ENCODE peak calls at places on chromosomes 7 and 10, in six cellular contexts. T is endodermal cell, R is astrocyte of the spinal cord, Z is suprapubic skin, S is foreskin fibroblast, Y is AG04450. F is an unnamed sample.

GRCh38 chr7:128419262-128419661 is 9.5 kb upstream of the IMPDH1 start:
- DNase-seq in Z (no peak), S (no peak), R (no peak), Y (no peak), T (no peak), F (no peak)

GRCh38 chr7:26153823-26154783 is 2.1 kb downstream of the NFE2L3 start:
- DNase-seq in S (peak), R (peak), T (peak), Z (no peak), Y (no peak), F (no peak)

GRCh38 chr7:122307228-122307619 is 2.7 kb upstream of the FEZF1 start:
- DNase-seq in Z (no peak), T (peak), S (no peak), R (no peak), Y (no peak), F (no peak)

GRCh38 chr7:2013381-2014311 is 219.1 kb downstream of the MAD1L1 start:
- DNase-seq in S (no peak), Y (no peak), R (no peak), Z (peak), T (no peak), F (peak)

GRCh38 chr7:44962483-44963251 is 16.1 kb downstream of the MYO1G start:
- DNase-seq in T (peak), Z (peak), Y (no peak), S (peak), R (no peak), F (no peak)

GRCh38 chr7:20647908-20648776 is 32.7 kb downstream of the ABCB5 start:
- DNase-seq in T (peak), S (peak), Z (no peak), R (peak), Y (no peak), F (no peak)

GRCh38 chr7:36781011-36781738 is 56.9 kb upstream of the AOAH start:
- DNase-seq in T (no peak), Y (no peak), R (no peak), S (no peak), Z (no peak), F (no peak)

GRCh38 chr7:130084037-130084875 is 13.9 kb downstream of the KLHDC10 start:
- DNase-seq in S (peak), T (no peak), Y (no peak), R (no peak), Z (no peak), F (no peak)

GRCh38 chr7:151930695-151931094 is 25.6 kb upstream of the GALNTL5 start:
- DNase-seq in Y (no peak), T (no peak), Z (no peak), S (no peak), R (no peak), F (no peak)

GRCh38 chr10:94439275-94439861 is 37.0 kb downstream of the TBC1D12 start:
- DNase-seq in T (peak), Z (no peak), Y (no peak), R (peak), S (peak), F (peak)

GRCh38 chr7:121079425-121080169 is 91.1 kb downstream of the CPED1 start:
- DNase-seq in T (no peak), R (peak), Z (no peak), S (peak), Y (no peak), F (peak)

GRCh38 chr10:121368347-121369025 is 229.8 kb downstream of the FGFR2 start:
- DNase-seq in T (no peak), S (no peak), Z (no peak), Y (no peak), R (no peak), F (no peak)

GRCh38 chr7:11193131-11193867 is 219.6 kb downstream of the PHF14 start:
- DNase-seq in S (peak), T (peak), Y (no peak), R (peak), Z (no peak), F (peak)

GRCh38 chr10:42801135-42801534 is 18.5 kb downstream of the BMS1 start:
- DNase-seq in T (no peak), S (peak), Y (no peak), R (no peak), Z (no peak), F (no peak)

GRCh38 chr10:125868372-125868975 is 12.6 kb downstream of the DHX32 start:
- DNase-seq in T (peak), S (peak), Z (no peak), Y (peak), R (peak), F (no peak)

GRCh38 chr10:131474426-131474825 is 162.9 kb upstream of the TCERG1L start:
- DNase-seq in S (no peak), R (no peak), Z (no peak), T (no peak), Y (no peak), F (no peak)

GRCh38 chr7:80284848-80285247 is 150.2 kb downstream of the GNAI1 start:
- DNase-seq in S (peak), T (no peak), R (peak), Y (peak), Z (no peak), F (no peak)

GRCh38 chr7:39624935-39625694 is 1.7 kb downstream of the RALA start:
- DNase-seq in Z (no peak), Y (no peak), T (no peak), S (peak), R (no peak), F (no peak)

GRCh38 chr10:15344256-15344875 is 26.7 kb downstream of the FAM171A1 start:
- DNase-seq in Z (no peak), R (no peak), T (no peak), Y (no peak), S (no peak), F (no peak)

GRCh38 chr7:159175792-159176191 is 31.1 kb upstream of the VIPR2 start:
- DNase-seq in Z (no peak), T (no peak), R (no peak), Y (no peak), S (no peak), F (no peak)

GRCh38 chr7:80869821-80870751 is 48.8 kb downstream of the SEMA3C start:
- DNase-seq in R (no peak), Y (no peak), Z (no peak), S (no peak), T (no peak), F (no peak)

DNA sequence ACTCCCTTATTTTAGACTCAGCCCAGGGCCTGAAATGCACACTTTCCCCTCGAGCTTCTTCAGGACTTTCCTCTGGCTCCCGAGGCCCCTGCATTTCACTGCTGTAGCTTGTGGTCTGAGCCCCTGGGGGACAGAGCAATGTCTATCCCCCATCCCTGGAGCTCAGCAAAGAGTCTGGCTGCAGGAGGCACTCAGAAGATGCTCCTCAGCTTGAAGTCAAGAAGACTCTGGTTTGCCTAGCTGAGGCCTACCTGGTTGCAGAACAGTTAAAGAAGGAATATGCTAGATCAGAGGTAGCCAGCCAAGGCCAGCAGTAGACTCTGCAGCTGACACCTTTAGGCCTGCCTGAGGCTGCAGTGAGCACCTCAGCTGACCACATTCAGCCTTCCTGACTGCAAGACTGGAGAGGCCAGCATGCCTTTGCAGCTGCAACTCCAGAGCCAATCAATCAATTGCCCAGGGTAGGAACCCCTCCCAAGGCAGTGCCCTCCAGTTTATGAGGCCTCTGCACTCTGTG is 36.9 kb upstream of the IKZF1 start:
- DNase-seq in S (no peak), R (no peak), T (no peak), Y (no peak), Z (no peak), F (no peak)
- H3K4me3 ChIP-seq in S (no peak), R (no peak), T (no peak), Y (no peak), Z (no peak), F (no peak)

GRCh38 chr7:142714375-142714774 is 34.9 kb upstream of the PRSS1 start:
- DNase-seq in Z (no peak), T (no peak), R (no peak), Y (no peak), S (no peak), F (no peak)

GRCh38 chr7:142711196-142711595 is 38.1 kb upstream of the PRSS1 start:
- DNase-seq in T (no peak), Z (no peak), R (no peak), Y (no peak), S (peak), F (no peak)

GRCh38 chr7:142709921-142710320 is 39.4 kb upstream of the PRSS1 start:
- DNase-seq in R (no peak), T (no peak), Y (no peak), Z (no peak), S (no peak), F (no peak)

GRCh38 chr7:142712617-142712957 is 36.7 kb upstream of the PRSS1 start:
- DNase-seq in T (no peak), Z (no peak), S (no peak), R (no peak), Y (no peak), F (no peak)

DNA sequence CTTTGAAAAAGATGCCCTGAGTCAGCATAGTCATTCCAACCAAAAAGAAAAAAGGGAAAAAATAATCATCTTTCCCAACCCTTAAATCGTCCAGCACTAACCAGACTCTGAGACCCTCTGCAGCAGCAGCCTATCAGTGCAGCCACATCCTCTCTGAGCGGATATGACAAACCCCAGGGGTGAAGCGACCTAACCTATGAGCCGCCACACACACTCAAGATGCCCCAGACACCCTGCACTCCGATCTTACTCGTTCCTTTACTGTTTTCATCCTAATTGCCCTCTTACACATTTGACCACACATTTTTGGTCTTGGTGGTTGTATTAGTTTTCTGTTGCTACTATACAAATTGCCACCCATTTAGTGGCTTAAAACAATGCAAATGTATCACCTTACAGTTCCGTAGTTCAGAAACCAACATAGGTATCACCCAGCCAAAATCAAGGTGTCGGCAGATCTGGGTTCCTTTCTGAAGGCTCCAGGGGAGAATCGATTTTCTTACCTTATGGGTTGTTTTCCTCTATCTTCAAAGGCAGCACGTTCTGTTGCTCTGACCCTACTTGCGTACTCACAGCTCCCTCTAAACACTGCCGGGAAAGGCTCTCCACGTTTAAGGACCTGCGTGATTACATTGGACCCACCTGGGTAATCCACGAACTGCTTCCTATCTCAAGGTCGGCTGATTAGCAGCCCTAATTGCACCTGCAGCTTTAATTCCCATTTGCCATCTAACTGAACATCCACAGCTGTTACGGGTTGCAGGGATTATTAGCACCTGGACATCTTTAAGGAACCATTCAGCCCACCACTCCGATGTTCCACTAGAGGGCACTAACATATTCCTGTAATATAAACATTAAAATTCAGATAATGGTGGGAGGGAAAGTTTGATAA is 37.3 kb upstream of the PRSS1 start:
- DNase-seq in Z (no peak), Y (no peak), T (no peak), R (peak), S (peak), F (no peak)
- H3K4me3 ChIP-seq in Z (no peak), Y (no peak), T (no peak), R (no peak), S (no peak), F (no peak)

DNA sequence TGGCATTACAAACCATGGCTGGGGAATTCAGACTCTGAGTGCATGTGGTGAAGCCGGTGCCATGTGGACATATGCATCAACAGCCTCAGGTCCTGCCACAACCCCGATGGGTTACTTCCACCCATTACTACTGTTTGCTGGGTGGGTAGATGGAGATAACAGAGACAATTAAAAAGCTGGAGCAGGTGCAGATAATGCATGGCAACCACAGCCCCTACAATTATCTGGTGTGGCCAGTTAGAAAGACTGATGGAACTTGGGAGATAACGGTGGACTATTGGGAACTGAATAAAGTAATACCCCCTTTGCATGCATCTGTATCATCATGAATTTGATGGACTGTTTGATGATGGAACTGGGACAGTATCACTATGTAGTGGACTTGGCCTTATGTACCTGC is 21.6 kb upstream of the ADAMTS14 start:
- DNase-seq in Y (no peak), T (no peak), S (no peak), R (no peak), Z (no peak), F (no peak)
- H3K4me3 ChIP-seq in Y (no peak), T (no peak), S (no peak), R (no peak), Z (no peak), F (no peak)

DNA sequence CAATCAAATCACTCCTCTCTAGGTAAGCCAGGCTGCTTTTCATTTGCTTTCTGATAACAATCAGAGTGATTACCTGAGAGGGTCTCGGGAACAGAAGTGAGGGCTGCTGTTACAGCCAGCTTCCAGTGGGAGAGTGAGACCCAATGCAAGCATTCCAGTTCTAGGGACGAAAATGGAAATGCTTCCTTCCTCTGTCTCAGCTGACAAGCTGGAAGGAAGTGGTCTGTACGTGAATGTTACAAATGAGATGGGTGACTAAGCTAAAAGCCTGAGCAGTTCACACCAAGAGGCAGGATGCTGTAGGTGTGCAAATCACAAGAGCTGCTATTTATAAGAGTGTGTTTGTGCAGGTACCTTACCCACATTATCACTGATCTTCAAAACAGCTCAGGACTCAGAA is 772.4 kb downstream of the GRID1 start:
- DNase-seq in T (peak), Z (no peak), S (no peak), Y (no peak), R (no peak), F (no peak)
- H3K4me3 ChIP-seq in T (no peak), Z (no peak), S (no peak), Y (no peak), R (no peak), F (no peak)

GRCh38 chr10:92697663-92698511 is 8.1 kb downstream of the HHEX start:
- DNase-seq in Y (no peak), R (no peak), T (no peak), S (no peak), Z (no peak), F (no peak)

GRCh38 chr10:92696606-92697383 is 7.0 kb downstream of the HHEX start:
- DNase-seq in S (peak), Y (no peak), T (peak), Z (no peak), R (no peak), F (no peak)

GRCh38 chr10:92692697-92693533 is 3.2 kb downstream of the HHEX start:
- DNase-seq in S (peak), Z (no peak), Y (no peak), R (no peak), T (no peak), F (no peak)

GRCh38 chr10:92693534-92693893 is 3.8 kb downstream of the HHEX start:
- DNase-seq in Y (no peak), T (no peak), S (no peak), Z (no peak), R (no peak), F (no peak)

GRCh38 chr10:92695679-92696605 is 6.2 kb downstream of the HHEX start:
- DNase-seq in T (peak), Z (no peak), Y (no peak), R (peak), S (peak), F (peak)
- H3K4me3 ChIP-seq in T (peak), Z (no peak), Y (peak), R (peak), S (peak), F (peak)

GRCh38 chr7:47572939-47573757 is 8.8 kb downstream of the TNS3 start:
- DNase-seq in S (no peak), Z (no peak), Y (no peak), T (peak), R (no peak), F (no peak)

GRCh38 chr7:47570649-47571050 is 11.3 kb downstream of the TNS3 start:
- DNase-seq in Z (no peak), Y (no peak), R (no peak), T (no peak), S (peak), F (no peak)

GRCh38 chr7:47571355-47572100 is 10.4 kb downstream of the TNS3 start:
- DNase-seq in Y (peak), T (peak), S (peak), R (peak), Z (peak), F (peak)

GRCh38 chr7:47573758-47574472 is 8.0 kb downstream of the TNS3 start:
- DNase-seq in S (peak), R (peak), Z (peak), T (no peak), Y (no peak), F (peak)

DNA sequence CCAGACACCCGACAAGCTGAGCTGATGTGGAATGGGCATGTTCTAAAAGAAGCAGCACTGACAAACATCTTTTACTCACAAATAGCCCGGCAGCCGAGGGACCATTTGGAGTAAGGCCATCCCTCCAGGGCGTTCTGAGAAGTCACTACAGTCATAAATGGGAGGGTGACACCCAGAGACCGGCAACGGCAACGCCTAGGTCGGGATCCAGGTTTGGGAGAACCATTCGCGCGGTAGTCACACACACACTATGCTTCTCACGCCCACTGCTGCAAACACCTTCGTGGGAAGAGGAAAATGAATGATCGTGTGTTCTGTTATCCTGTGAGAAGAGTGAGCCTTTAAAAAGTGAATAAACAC is 9.8 kb downstream of the TNS3 start:
- DNase-seq in S (peak), T (no peak), Z (peak), R (no peak), Y (no peak), F (peak)
- H3K4me3 ChIP-seq in S (peak), T (no peak), Z (peak), R (no peak), Y (peak), F (no peak)

GRCh38 chr10:117175215-117175900 is 21.9 kb upstream of the KCNK18 start:
- DNase-seq in R (no peak), Y (no peak), T (peak), Z (peak), S (no peak), F (peak)
- H3K4me3 ChIP-seq in R (peak), Y (peak), T (peak), Z (peak), S (peak), F (peak)

GRCh38 chr7:146539836-146540235 is 423.2 kb downstream of the CNTNAP2 start:
- DNase-seq in T (no peak), R (no peak), Y (no peak), Z (no peak), S (no peak), F (no peak)
- H3K4me3 ChIP-seq in T (no peak), R (no peak), Y (no peak), Z (no peak), S (no peak), F (no peak)

GRCh38 chr7:27209933-27210440 is 10.1 kb upstream of the HOXA13 start:
- DNase-seq in T (no peak), S (no peak), Z (no peak), Y (no peak), R (no peak), F (no peak)
- H3K4me3 ChIP-seq in T (no peak), S (no peak), Z (no peak), Y (no peak), R (no peak), F (no peak)

GRCh38 chr7:101397243-101397642 is 34.6 kb downstream of the COL26A1 start:
- DNase-seq in T (no peak), Y (no peak), Z (no peak), S (no peak), R (no peak), F (no peak)

GRCh38 chr7:101399759-101400158 is 37.1 kb downstream of the COL26A1 start:
- DNase-seq in T (no peak), Z (no peak), Y (no peak), S (peak), R (no peak), F (no peak)

GRCh38 chr7:101397770-101398324 is 35.2 kb downstream of the COL26A1 start:
- DNase-seq in Z (no peak), T (no peak), S (no peak), R (no peak), Y (no peak), F (no peak)

GRCh38 chr7:101400751-101401150 is 38.1 kb downstream of the COL26A1 start:
- DNase-seq in Y (no peak), Z (no peak), T (no peak), S (no peak), R (no peak), F (no peak)

GRCh38 chr7:101398631-101399289 is 36.1 kb downstream of the COL26A1 start:
- DNase-seq in S (no peak), Z (no peak), Y (no peak), R (no peak), T (peak), F (no peak)
- H3K4me3 ChIP-seq in S (no peak), Z (no peak), Y (no peak), R (no peak), T (no peak), F (no peak)